ENCODE peak calls at places on chromosomes 11 and 22, in ten cellular contexts. X is NCI-H187; Q is HEK293T; D is activated CD4-positive, CD25-positive, alpha-beta regulatory T cell; O is GM06990; S is NCI-H1694 treated with DMSO at 0.1 percent for 48 hours; A is stromal cell of bone marrow; E is stimulated activated CD4-positive, alpha-beta T cell treated with anti-CD3 and anti-CD28 coated beads, Interleukin-4, amount 100 ng/mL, for 48 hours; V is lung microvascular endothelial cell; J is H4. K is an unnamed sample.
A peak's percentile ranks its signal among the peaks of the same experiment; 100 is the strongest.

GRCh38 chr11:31995525-31996123 is 95.2 kb upstream of the RCN1 start:
- DNase-seq in X (no peak), Q (no peak), D (no peak), O (peak; percentile 15), S (peak; percentile 82), A (no peak), E (no peak), V (peak; percentile 41), J (peak; percentile 59), K (peak; percentile 23)

GRCh38 chr11:83521647-83522596 is 235.8 kb upstream of the CCDC90B start:
- DNase-seq in X (peak; percentile 60), Q (peak; percentile 10), D (no peak), O (no peak), S (peak; percentile 20), A (peak; percentile 2), E (no peak), V (no peak), J (no peak), K (no peak)

GRCh38 chr11:68211546-68211945 is 1.6 kb downstream of the KMT5B start:
- DNase-seq in X (no peak), Q (no peak), D (no peak), O (no peak), S (no peak), A (no peak), E (no peak), V (no peak), J (no peak), K (no peak)

GRCh38 chr11:71117311-71117710 is 135.1 kb downstream of the SHANK2 start:
- DNase-seq in X (no peak), Q (no peak), D (no peak), O (no peak), S (no peak), A (no peak), E (no peak), V (no peak), J (no peak), K (no peak)

GRCh38 chr11:45025716-45026492 is 75.2 kb upstream of the TP53I11 start:
- DNase-seq in X (no peak), Q (no peak), D (no peak), O (peak; percentile 44), S (peak; percentile 60), A (no peak), E (no peak), V (peak; percentile 99), J (no peak), K (no peak)

GRCh38 chr11:35287491-35287890 is 131.9 kb downstream of the SLC1A2 start:
- DNase-seq in X (no peak), Q (no peak), D (no peak), O (no peak), S (no peak), A (no peak), E (no peak), V (no peak), J (no peak), K (no peak)

GRCh38 chr11:26730711-26731460 is 9.0 kb upstream of the SLC5A12 start:
- DNase-seq in X (no peak), Q (no peak), D (no peak), O (no peak), S (no peak), A (no peak), E (no peak), V (no peak), J (peak; percentile 13), K (no peak)

GRCh38 chr11:61771995-61772455 is 19.6 kb downstream of the MYRF start:
- DNase-seq in X (no peak), Q (no peak), D (no peak), O (no peak), S (no peak), A (no peak), E (no peak), V (no peak), J (no peak), K (no peak)

GRCh38 chr11:45085657-45086501 is 60.6 kb upstream of the PRDM11 start:
- DNase-seq in X (no peak), Q (no peak), D (no peak), O (no peak), S (no peak), A (no peak), E (no peak), V (no peak), J (no peak), K (no peak)

GRCh38 chr11:22703040-22703439 is 36.6 kb downstream of the GAS2 start:
- DNase-seq in X (peak; percentile 71), Q (peak; percentile 39), D (no peak), O (no peak), S (no peak), A (peak; percentile 15), E (no peak), V (peak; percentile 85), J (peak; percentile 98), K (no peak)

GRCh38 chr11:66317766-66318575 is 1.1 kb upstream of the CD248 start:
- DNase-seq in X (no peak), Q (no peak), D (no peak), O (peak; percentile 81), S (peak; percentile 45), A (peak; percentile 80), E (no peak), V (no peak), J (peak; percentile 45), K (no peak)

GRCh38 chr11:110065189-110065588 is 28.0 kb upstream of the ZC3H12C start:
- DNase-seq in X (no peak), Q (no peak), D (no peak), O (no peak), S (no peak), A (no peak), E (no peak), V (no peak), J (no peak), K (no peak)

GRCh38 chr11:2388431-2389024 is 11.4 kb downstream of the CD81 start:
- DNase-seq in X (no peak), Q (no peak), D (no peak), O (no peak), S (no peak), A (no peak), E (no peak), V (no peak), J (no peak), K (no peak)

GRCh38 chr11:104761511-104761910 is 136.7 kb downstream of the CASP12 start:
- DNase-seq in X (no peak), Q (no peak), D (no peak), O (no peak), S (no peak), A (no peak), E (no peak), V (peak; percentile 72), J (no peak), K (no peak)

GRCh38 chr11:13889566-13890214 is 72.8 kb upstream of the SPON1 start:
- DNase-seq in X (peak; percentile 81), Q (no peak), D (no peak), O (no peak), S (peak; percentile 19), A (no peak), E (no peak), V (no peak), J (no peak), K (no peak)

GRCh38 chr11:17921620-17922473 is 91.0 kb downstream of the SERGEF start:
- DNase-seq in X (peak; percentile 50), Q (no peak), D (no peak), O (no peak), S (no peak), A (peak; percentile 71), E (no peak), V (no peak), J (peak; percentile 31), K (no peak)

GRCh38 chr11:98979212-98979611 is 41.5 kb upstream of the CNTN5 start:
- DNase-seq in X (no peak), Q (peak; percentile 6), D (no peak), O (no peak), S (no peak), A (no peak), E (no peak), V (no peak), J (no peak), K (no peak)

GRCh38 chr11:65606876-65607613 is 7.0 kb downstream of the MAP3K11 start:
- DNase-seq in X (no peak), Q (peak; percentile 37), D (no peak), O (no peak), S (no peak), A (peak; percentile 87), E (no peak), V (peak; percentile 95), J (no peak), K (no peak)

GRCh38 chr22:44297662-44298061 is 15.1 kb downstream of the SHISAL1 start:
- DNase-seq in X (no peak), Q (no peak), D (no peak), O (no peak), S (no peak), A (no peak), E (no peak), V (no peak), J (no peak), K (no peak)